ENCODE peak calls at places on chromosomes 12 and 14, in eight cellular contexts. One of them, this sample, is unnamed.

GRCh38 chr12:53166837-53167236 is 13.7 kb upstream of the ZNF740 start:
- DNase-seq in fibroblast of mammary gland: no peak
- DNase-seq in astrocyte of the cerebellum: no peak
- DNase-seq in heart left ventricle: no peak
- DNase-seq in lung: no peak
- DNase-seq in breast epithelium: no peak
- DNase-seq in tibial artery: no peak
- DNase-seq in neural progenitor cell: no peak
- DNase-seq in this sample: no peak

GRCh38 chr14:80606347-80606772 is 335.2 kb downstream of the CEP128 start:
- DNase-seq in fibroblast of mammary gland: no peak
- DNase-seq in astrocyte of the cerebellum: no peak
- DNase-seq in heart left ventricle: no peak
- DNase-seq in lung: no peak
- DNase-seq in breast epithelium: no peak
- DNase-seq in tibial artery: no peak
- DNase-seq in neural progenitor cell: no peak
- DNase-seq in this sample: no peak

GRCh38 chr12:2017724-2018337 is 13.6 kb upstream of the DCP1B start:
- DNase-seq in fibroblast of mammary gland: no peak
- DNase-seq in astrocyte of the cerebellum: no peak
- DNase-seq in heart left ventricle: no peak
- DNase-seq in lung: no peak
- DNase-seq in breast epithelium: no peak
- DNase-seq in tibial artery: no peak
- DNase-seq in neural progenitor cell: peak; percentile 49
- DNase-seq in this sample: no peak

GRCh38 chr14:101217972-101218371 is 314.4 kb upstream of the RTL1 start:
- DNase-seq in fibroblast of mammary gland: no peak
- DNase-seq in astrocyte of the cerebellum: no peak
- DNase-seq in heart left ventricle: no peak
- DNase-seq in lung: no peak
- DNase-seq in breast epithelium: no peak
- DNase-seq in tibial artery: no peak
- DNase-seq in neural progenitor cell: no peak
- DNase-seq in this sample: no peak

GRCh38 chr12:69550951-69551350 is 34.3 kb upstream of the CCT2 start:
- DNase-seq in fibroblast of mammary gland: no peak
- DNase-seq in astrocyte of the cerebellum: no peak
- DNase-seq in heart left ventricle: no peak
- DNase-seq in lung: no peak
- DNase-seq in breast epithelium: no peak
- DNase-seq in tibial artery: no peak
- DNase-seq in neural progenitor cell: no peak
- DNase-seq in this sample: no peak

GRCh38 chr14:63468273-63468672 is 74.9 kb downstream of the PPP2R5E start:
- DNase-seq in fibroblast of mammary gland: no peak
- DNase-seq in astrocyte of the cerebellum: no peak
- DNase-seq in heart left ventricle: no peak
- DNase-seq in lung: no peak
- DNase-seq in breast epithelium: no peak
- DNase-seq in tibial artery: no peak
- DNase-seq in neural progenitor cell: no peak
- DNase-seq in this sample: no peak

GRCh38 chr12:53989227-53990113 is 4.5 kb downstream of the HOXC10 start:
- DNase-seq in fibroblast of mammary gland: peak; percentile 71
- DNase-seq in astrocyte of the cerebellum: no peak
- DNase-seq in heart left ventricle: no peak
- DNase-seq in lung: no peak
- DNase-seq in breast epithelium: no peak
- DNase-seq in tibial artery: no peak
- DNase-seq in neural progenitor cell: peak; percentile 71
- DNase-seq in this sample: peak; percentile 30

GRCh38 chr12:69546693-69547438 is 38.4 kb upstream of the CCT2 start:
- DNase-seq in fibroblast of mammary gland: no peak
- DNase-seq in astrocyte of the cerebellum: no peak
- DNase-seq in heart left ventricle: no peak
- DNase-seq in lung: no peak
- DNase-seq in breast epithelium: no peak
- DNase-seq in tibial artery: no peak
- DNase-seq in neural progenitor cell: no peak
- DNase-seq in this sample: no peak

GRCh38 chr14:74945852-74946658 is 9.3 kb downstream of the PGF start:
- DNase-seq in fibroblast of mammary gland: peak; percentile 67
- DNase-seq in astrocyte of the cerebellum: no peak
- DNase-seq in heart left ventricle: peak; percentile 88
- DNase-seq in lung: peak; percentile 77
- DNase-seq in breast epithelium: no peak
- DNase-seq in tibial artery: peak; percentile 87
- DNase-seq in neural progenitor cell: peak; percentile 86
- DNase-seq in this sample: peak; percentile 66

GRCh38 chr12:13197526-13198141 is 1.1 kb downstream of the EMP1 start:
- DNase-seq in fibroblast of mammary gland: peak; percentile 73
- DNase-seq in astrocyte of the cerebellum: no peak
- DNase-seq in heart left ventricle: peak; percentile 79
- DNase-seq in lung: peak; percentile 55
- DNase-seq in breast epithelium: no peak
- DNase-seq in tibial artery: peak; percentile 74
- DNase-seq in neural progenitor cell: no peak
- DNase-seq in this sample: no peak

GRCh38 chr12:132429122-132429931 is 60.6 kb upstream of the FBRSL1 start:
- DNase-seq in fibroblast of mammary gland: no peak
- DNase-seq in astrocyte of the cerebellum: no peak
- DNase-seq in heart left ventricle: no peak
- DNase-seq in lung: no peak
- DNase-seq in breast epithelium: no peak
- DNase-seq in tibial artery: no peak
- DNase-seq in neural progenitor cell: peak; percentile 43
- DNase-seq in this sample: no peak

GRCh38 chr12:92550234-92550633 is 152.6 kb upstream of the PLEKHG7 start:
- DNase-seq in fibroblast of mammary gland: no peak
- DNase-seq in astrocyte of the cerebellum: no peak
- DNase-seq in heart left ventricle: no peak
- DNase-seq in lung: no peak
- DNase-seq in breast epithelium: no peak
- DNase-seq in tibial artery: no peak
- DNase-seq in neural progenitor cell: no peak
- DNase-seq in this sample: no peak

GRCh38 chr12:62158416-62159360 is 101.5 kb upstream of the USP15 start:
- DNase-seq in fibroblast of mammary gland: no peak
- DNase-seq in astrocyte of the cerebellum: no peak
- DNase-seq in heart left ventricle: no peak
- DNase-seq in lung: no peak
- DNase-seq in breast epithelium: no peak
- DNase-seq in tibial artery: no peak
- DNase-seq in neural progenitor cell: no peak
- DNase-seq in this sample: no peak

GRCh38 chr14:92470215-92470614 is 43.4 kb upstream of the RIN3 start:
- DNase-seq in fibroblast of mammary gland: peak; percentile 97
- DNase-seq in astrocyte of the cerebellum: peak; percentile 53
- DNase-seq in heart left ventricle: no peak
- DNase-seq in lung: no peak
- DNase-seq in breast epithelium: no peak
- DNase-seq in tibial artery: no peak
- DNase-seq in neural progenitor cell: no peak
- DNase-seq in this sample: no peak

GRCh38 chr14:57189070-57189469 is 79.6 kb downstream of the EXOC5 start:
- DNase-seq in fibroblast of mammary gland: peak; percentile 46
- DNase-seq in astrocyte of the cerebellum: peak; percentile 13
- DNase-seq in heart left ventricle: no peak
- DNase-seq in lung: no peak
- DNase-seq in breast epithelium: no peak
- DNase-seq in tibial artery: no peak
- DNase-seq in neural progenitor cell: peak; percentile 54
- DNase-seq in this sample: no peak

GRCh38 chr12:6226002-6226700 is 26.0 kb downstream of the CD9 start:
- DNase-seq in fibroblast of mammary gland: peak; percentile 82
- DNase-seq in astrocyte of the cerebellum: peak; percentile 88
- DNase-seq in heart left ventricle: peak; percentile 77
- DNase-seq in lung: no peak
- DNase-seq in breast epithelium: no peak
- DNase-seq in tibial artery: peak; percentile 96
- DNase-seq in neural progenitor cell: no peak
- DNase-seq in this sample: peak; percentile 91

GRCh38 chr12:6224550-6224949 is 24.4 kb downstream of the CD9 start:
- DNase-seq in fibroblast of mammary gland: peak; percentile 54
- DNase-seq in astrocyte of the cerebellum: no peak
- DNase-seq in heart left ventricle: peak; percentile 66
- DNase-seq in lung: no peak
- DNase-seq in breast epithelium: no peak
- DNase-seq in tibial artery: peak; percentile 97
- DNase-seq in neural progenitor cell: no peak
- DNase-seq in this sample: no peak

GRCh38 chr12:6225630-6226001 is 25.4 kb downstream of the CD9 start:
- DNase-seq in fibroblast of mammary gland: peak; percentile 47
- DNase-seq in astrocyte of the cerebellum: no peak
- DNase-seq in heart left ventricle: no peak
- DNase-seq in lung: no peak
- DNase-seq in breast epithelium: no peak
- DNase-seq in tibial artery: no peak
- DNase-seq in neural progenitor cell: no peak
- DNase-seq in this sample: no peak

GRCh38 chr12:6228535-6229223 is 28.5 kb downstream of the CD9 start:
- DNase-seq in fibroblast of mammary gland: no peak
- DNase-seq in astrocyte of the cerebellum: no peak
- DNase-seq in heart left ventricle: peak; percentile 58
- DNase-seq in lung: no peak
- DNase-seq in breast epithelium: no peak
- DNase-seq in tibial artery: peak; percentile 86
- DNase-seq in neural progenitor cell: no peak
- DNase-seq in this sample: peak; percentile 68

GRCh38 chr12:6226701-6227096 is 26.5 kb downstream of the CD9 start:
- DNase-seq in fibroblast of mammary gland: no peak
- DNase-seq in astrocyte of the cerebellum: no peak
- DNase-seq in heart left ventricle: peak; percentile 77
- DNase-seq in lung: no peak
- DNase-seq in breast epithelium: no peak
- DNase-seq in tibial artery: peak; percentile 81
- DNase-seq in neural progenitor cell: no peak
- DNase-seq in this sample: peak; percentile 66
- H3K4me3 ChIP-seq in fibroblast of mammary gland: no peak overlapping the region
- H3K4me3 ChIP-seq in astrocyte of the cerebellum: no peak overlapping the region
- H3K4me3 ChIP-seq in heart left ventricle: no peak overlapping the region
- H3K4me3 ChIP-seq in lung: no peak overlapping the region
- H3K4me3 ChIP-seq in breast epithelium: peak overlapping the region; percentile 1
- H3K4me3 ChIP-seq in tibial artery: peak overlapping the region; percentile 5
- H3K4me3 ChIP-seq in neural progenitor cell: no peak overlapping the region
- H3K4me3 ChIP-seq in this sample: no peak overlapping the region

GRCh38 chr12:130719263-130719892 is 3.3 kb upstream of the RIMBP2 start:
- DNase-seq in fibroblast of mammary gland: no peak
- DNase-seq in astrocyte of the cerebellum: no peak
- DNase-seq in heart left ventricle: no peak
- DNase-seq in lung: no peak
- DNase-seq in breast epithelium: no peak
- DNase-seq in tibial artery: no peak
- DNase-seq in neural progenitor cell: no peak
- DNase-seq in this sample: no peak
- H3K4me3 ChIP-seq in fibroblast of mammary gland: no peak overlapping the region
- H3K4me3 ChIP-seq in astrocyte of the cerebellum: no peak overlapping the region
- H3K4me3 ChIP-seq in heart left ventricle: no peak overlapping the region
- H3K4me3 ChIP-seq in lung: no peak overlapping the region
- H3K4me3 ChIP-seq in breast epithelium: no peak overlapping the region
- H3K4me3 ChIP-seq in tibial artery: no peak overlapping the region
- H3K4me3 ChIP-seq in neural progenitor cell: no peak overlapping the region
- H3K4me3 ChIP-seq in this sample: no peak overlapping the region

GRCh38 chr12:105109465-105110212 is 2.1 kb downstream of the WASHC4 start:
- DNase-seq in fibroblast of mammary gland: peak; percentile 27
- DNase-seq in astrocyte of the cerebellum: no peak
- DNase-seq in heart left ventricle: no peak
- DNase-seq in lung: no peak
- DNase-seq in breast epithelium: no peak
- DNase-seq in tibial artery: no peak
- DNase-seq in neural progenitor cell: no peak
- DNase-seq in this sample: no peak
- H3K4me3 ChIP-seq in fibroblast of mammary gland: peak overlapping the region; percentile 73
- H3K4me3 ChIP-seq in astrocyte of the cerebellum: peak overlapping the region; percentile 87
- H3K4me3 ChIP-seq in heart left ventricle: peak overlapping the region; percentile 3
- H3K4me3 ChIP-seq in lung: no peak overlapping the region
- H3K4me3 ChIP-seq in breast epithelium: peak overlapping the region; percentile 97
- H3K4me3 ChIP-seq in tibial artery: peak overlapping the region; percentile 89
- H3K4me3 ChIP-seq in neural progenitor cell: peak overlapping the region; percentile 55
- H3K4me3 ChIP-seq in this sample: no peak overlapping the region

DNA sequence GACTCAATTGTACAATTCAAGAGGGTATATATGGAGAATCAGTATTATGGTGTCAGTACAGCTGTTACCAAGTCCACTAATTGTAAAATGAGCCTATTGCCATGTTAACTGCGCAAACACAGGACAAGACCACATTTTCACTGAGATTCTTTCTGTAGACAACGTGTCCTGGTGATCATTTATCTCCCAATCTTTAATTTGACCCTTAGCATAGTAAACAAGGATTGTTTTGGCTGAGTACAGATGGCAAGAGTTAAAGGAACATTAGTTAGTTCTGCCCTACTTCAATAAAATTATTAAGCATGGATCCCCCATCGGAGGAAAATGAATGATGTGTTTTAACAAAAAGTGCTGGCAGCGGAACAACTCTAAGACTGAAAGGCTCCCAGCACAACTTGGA is 36.1 kb downstream of the SLC15A5 start:
- DNase-seq in fibroblast of mammary gland: no peak
- DNase-seq in astrocyte of the cerebellum: no peak
- DNase-seq in heart left ventricle: no peak
- DNase-seq in lung: no peak
- DNase-seq in breast epithelium: no peak
- DNase-seq in tibial artery: no peak
- DNase-seq in neural progenitor cell: no peak
- DNase-seq in this sample: no peak
- H3K4me3 ChIP-seq in fibroblast of mammary gland: no peak overlapping the region
- H3K4me3 ChIP-seq in astrocyte of the cerebellum: no peak overlapping the region
- H3K4me3 ChIP-seq in heart left ventricle: no peak overlapping the region
- H3K4me3 ChIP-seq in lung: no peak overlapping the region
- H3K4me3 ChIP-seq in breast epithelium: no peak overlapping the region
- H3K4me3 ChIP-seq in tibial artery: no peak overlapping the region
- H3K4me3 ChIP-seq in neural progenitor cell: no peak overlapping the region
- H3K4me3 ChIP-seq in this sample: no peak overlapping the region